ENCODE peak calls at places on chromosomes 13 and 19, in four cellular contexts. D is lung, Z is uterus, W is AG04450. Y is an unnamed sample.

GRCh38 chr13:27792393-27793218 is at the start of gene GSX1:
- DNase-seq in D (peak; percentile 67), Z (peak; percentile 33), W (no peak), Y (no peak)

GRCh38 chr13:27403252-27403678 is 21.2 kb upstream of the GTF3A start:
- DNase-seq in W (peak; percentile 16), D (no peak), Z (no peak), Y (peak; percentile 88)

GRCh38 chr19:51803529-51803928 is 8.6 kb downstream of the FPR3 start:
- DNase-seq in Z (no peak), D (no peak), W (no peak), Y (no peak)

GRCh38 chr13:27040826-27041108 is 130.8 kb downstream of the USP12 start:
- DNase-seq in Z (no peak), W (no peak), D (no peak), Y (no peak)

GRCh38 chr19:29308977-29309520 is 96.1 kb upstream of the UQCRFS1 start:
- DNase-seq in D (no peak), W (no peak), Z (no peak), Y (no peak)

GRCh38 chr13:27476943-27477681 is 26.7 kb upstream of the MTIF3 start:
- DNase-seq in W (peak; percentile 6), Z (no peak), D (no peak), Y (no peak)

GRCh38 chr19:18253716-18254115 is 20.5 kb downstream of the IQCN start:
- DNase-seq in D (peak; percentile 65), W (no peak), Z (no peak), Y (no peak)

GRCh38 chr19:6039541-6040225 is 61.7 kb upstream of the RANBP3 start:
- DNase-seq in D (peak; percentile 24), W (no peak), Z (peak; percentile 13), Y (no peak)

GRCh38 chr13:76921516-76921915 is 26.8 kb upstream of the ACOD1 start:
- DNase-seq in D (no peak), Z (no peak), W (no peak), Y (no peak)

GRCh38 chr13:73335226-73335625 is 276.4 kb downstream of the KLF5 start:
- DNase-seq in Z (no peak), W (no peak), D (no peak), Y (peak; percentile 31)

GRCh38 chr13:107928762-107929161 is 286.6 kb downstream of the LIG4 start:
- DNase-seq in W (no peak), Z (no peak), D (no peak), Y (no peak)

GRCh38 chr19:5086232-5086631 is 117.3 kb downstream of the KDM4B start:
- DNase-seq in D (no peak), W (no peak), Z (no peak), Y (no peak)

GRCh38 chr13:20942938-20943518 is 40.5 kb upstream of the XPO4 start:
- DNase-seq in Z (peak; percentile 44), D (no peak), W (no peak), Y (no peak)

GRCh38 chr19:45152504-45153338 is 8.1 kb downstream of the NKPD1 start:
- DNase-seq in Z (peak; percentile 31), D (no peak), W (no peak), Y (no peak)

GRCh38 chr13:86846501-86846900 is 824.7 kb upstream of the SLITRK5 start:
- DNase-seq in Z (no peak), D (no peak), W (no peak), Y (no peak)

GRCh38 chr13:32837307-32837972 is 178.8 kb upstream of the KL start:
- DNase-seq in D (no peak), Z (no peak), W (no peak), Y (no peak)

GRCh38 chr13:110499621-110500281 is 61.8 kb downstream of the RAB20 start:
- DNase-seq in D (no peak), W (no peak), Z (no peak), Y (peak; percentile 85)

GRCh38 chr13:101751488-101751887 is 299.0 kb downstream of the ITGBL1 start:
- DNase-seq in Z (no peak), D (no peak), W (peak; percentile 32), Y (no peak)

GRCh38 chr13:95404141-95404882 is 103.1 kb upstream of the ABCC4 start:
- DNase-seq in W (peak; percentile 55), Z (peak; percentile 81), D (peak; percentile 82), Y (peak; percentile 18)